ENCODE peak calls at places on chromosome 16, in ten cellular contexts. Z is CD4-positive, CD25-positive, alpha-beta regulatory T cell; E is stimulated activated CD8-positive, alpha-beta memory T cell treated with anti-CD3 and anti-CD28 coated beads, Interleukin-15, amount 100 ng/mL, for 24 hours; T is NAMALWA; W is cardiac muscle cell; A is left cardiac atrium; D is adrenal gland; M is AG04450; R is NB4; O is D341Med. Q is an unnamed sample.

GRCh38 chr16:5041604-5042133 is 7.9 kb upstream of the NAGPA start:
- DNase-seq in T (no peak), M (no peak), E (no peak), R (no peak), Z (no peak), W (no peak), A (no peak), O (peak), D (no peak), Q (peak)

GRCh38 chr16:26672206-26672605 is 394.5 kb upstream of the C16orf82 start:
- DNase-seq in E (no peak), O (no peak), T (no peak), A (no peak), W (no peak), M (no peak), Z (no peak), D (no peak), R (no peak), Q (no peak)

GRCh38 chr16:11405331-11406176 is 60.3 kb downstream of the RMI2 start:
- DNase-seq in E (peak), W (peak), R (peak), Z (peak), D (peak), T (peak), O (no peak), M (no peak), A (no peak), Q (peak)

GRCh38 chr16:48117217-48118105 is 38.3 kb downstream of the ABCC12 start:
- DNase-seq in O (peak), M (no peak), W (peak), E (peak), T (peak), D (peak), Z (peak), R (peak), A (peak), Q (peak)

GRCh38 chr16:15946257-15947044 is 3.0 kb upstream of the ABCC1 start:
- DNase-seq in T (no peak), D (no peak), W (no peak), Z (no peak), M (peak), E (no peak), A (no peak), O (no peak), R (no peak), Q (no peak)

GRCh38 chr16:58196898-58197313 is 1.0 kb downstream of the CSNK2A2 start:
- DNase-seq in D (no peak), R (peak), O (peak), E (no peak), A (no peak), W (no peak), M (no peak), T (peak), Z (no peak), Q (no peak)

GRCh38 chr16:81175325-81175891 is 63.1 kb upstream of the BCO1 start:
- DNase-seq in M (peak), W (no peak), D (peak), T (no peak), Z (no peak), A (no peak), O (no peak), E (no peak), R (no peak), Q (no peak)

GRCh38 chr16:66342294-66342900 is 24.1 kb upstream of the CDH5 start:
- DNase-seq in Z (no peak), R (peak), D (no peak), E (peak), A (no peak), T (peak), O (peak), M (no peak), W (peak), Q (peak)

GRCh38 chr16:11105038-11105903 is 150.7 kb downstream of the SOCS1 start:
- DNase-seq in R (peak), M (peak), D (peak), O (no peak), W (no peak), T (peak), Z (no peak), A (peak), E (no peak), Q (peak)

GRCh38 chr16:77213542-77214108 is 14.4 kb downstream of the SYCE1L start:
- DNase-seq in Z (no peak), O (no peak), T (no peak), E (no peak), R (no peak), A (peak), D (peak), M (peak), W (no peak), Q (no peak)

GRCh38 chr16:67606632-67607031 is 38.3 kb upstream of the CARMIL2 start:
- DNase-seq in M (no peak), Z (no peak), D (no peak), R (no peak), O (no peak), A (no peak), W (no peak), E (no peak), T (no peak), Q (no peak)

GRCh38 chr16:65441501-65441900 is 319.6 kb upstream of the CDH11 start:
- DNase-seq in M (no peak), O (no peak), A (no peak), Z (no peak), W (no peak), T (no peak), D (no peak), R (no peak), E (no peak), Q (no peak)

GRCh38 chr16:66320774-66321173 is 45.7 kb upstream of the CDH5 start:
- DNase-seq in D (no peak), M (no peak), A (no peak), O (no peak), T (no peak), Z (no peak), W (no peak), R (no peak), E (no peak), Q (no peak)

GRCh38 chr16:81997738-81998137 is 13.5 kb downstream of the SDR42E1 start:
- DNase-seq in A (no peak), Z (no peak), D (no peak), T (no peak), O (no peak), E (no peak), R (no peak), M (peak), W (no peak), Q (no peak)